ENCODE peak calls at places on chromosome 2, in five cellular contexts. One of them, this sample, is unnamed.

GRCh38 chr2:176039375-176039774 is 37.3 kb upstream of the LNPK start:
- DNase-seq in HCT116: no peak
- DNase-seq in GM13976: no peak
- DNase-seq in heart left ventricle: no peak
- DNase-seq in CD14-positive monocyte: no peak
- DNase-seq in this sample: no peak

GRCh38 chr2:197993830-197994229 is 189.4 kb downstream of the PLCL1 start:
- DNase-seq in HCT116: no peak
- DNase-seq in GM13976: no peak
- DNase-seq in heart left ventricle: no peak
- DNase-seq in CD14-positive monocyte: no peak
- DNase-seq in this sample: no peak

GRCh38 chr2:127082974-127083373 is 24.0 kb downstream of the BIN1 start:
- DNase-seq in HCT116: no peak
- DNase-seq in GM13976: no peak
- DNase-seq in heart left ventricle: no peak
- DNase-seq in CD14-positive monocyte: no peak
- DNase-seq in this sample: no peak

GRCh38 chr2:185456517-185456916 is 282.1 kb upstream of the FSIP2 start:
- DNase-seq in HCT116: no peak
- DNase-seq in GM13976: no peak
- DNase-seq in heart left ventricle: no peak
- DNase-seq in CD14-positive monocyte: no peak
- DNase-seq in this sample: peak

GRCh38 chr2:138948070-138948539 is 167.9 kb upstream of the NXPH2 start:
- DNase-seq in HCT116: peak
- DNase-seq in GM13976: peak
- DNase-seq in heart left ventricle: no peak
- DNase-seq in CD14-positive monocyte: no peak
- DNase-seq in this sample: peak

GRCh38 chr2:131580187-131580586 is 52.5 kb downstream of the CCDC74A start:
- DNase-seq in HCT116: peak
- DNase-seq in GM13976: no peak
- DNase-seq in heart left ventricle: no peak
- DNase-seq in CD14-positive monocyte: no peak
- DNase-seq in this sample: no peak

GRCh38 chr2:217157581-217157980 is 297.7 kb upstream of the TNP1 start:
- DNase-seq in HCT116: no peak
- DNase-seq in GM13976: no peak
- DNase-seq in heart left ventricle: no peak
- DNase-seq in CD14-positive monocyte: no peak
- DNase-seq in this sample: no peak

GRCh38 chr2:12716250-12717190 is at the start of gene TRIB2:
- DNase-seq in HCT116: peak
- DNase-seq in GM13976: peak
- DNase-seq in heart left ventricle: peak
- DNase-seq in CD14-positive monocyte: no peak
- DNase-seq in this sample: no peak

GRCh38 chr2:231960810-231961348 is 634 bp upstream of the DIS3L2 start:
- DNase-seq in HCT116: no peak
- DNase-seq in GM13976: no peak
- DNase-seq in heart left ventricle: no peak
- DNase-seq in CD14-positive monocyte: no peak
- DNase-seq in this sample: no peak

GRCh38 chr2:134086594-134087219 is 167.2 kb upstream of the MGAT5 start:
- DNase-seq in HCT116: no peak
- DNase-seq in GM13976: no peak
- DNase-seq in heart left ventricle: no peak
- DNase-seq in CD14-positive monocyte: no peak
- DNase-seq in this sample: no peak

GRCh38 chr2:80054339-80054675 is 250.2 kb downstream of the LRRTM1 start:
- DNase-seq in HCT116: no peak
- DNase-seq in GM13976: no peak
- DNase-seq in heart left ventricle: no peak
- DNase-seq in CD14-positive monocyte: no peak
- DNase-seq in this sample: no peak

GRCh38 chr2:216696321-216696720 is 972 bp upstream of the IGFBP5 start:
- DNase-seq in HCT116: no peak
- DNase-seq in GM13976: no peak
- DNase-seq in heart left ventricle: no peak
- DNase-seq in CD14-positive monocyte: no peak
- DNase-seq in this sample: no peak

GRCh38 chr2:24075915-24076848 is at the start of gene SF3B6:
- DNase-seq in HCT116: peak
- DNase-seq in GM13976: peak
- DNase-seq in heart left ventricle: peak
- DNase-seq in CD14-positive monocyte: peak
- DNase-seq in this sample: peak

GRCh38 chr2:172293952-172294351 is 133.4 kb upstream of the ITGA6 start:
- DNase-seq in HCT116: no peak
- DNase-seq in GM13976: no peak
- DNase-seq in heart left ventricle: no peak
- DNase-seq in CD14-positive monocyte: peak
- DNase-seq in this sample: no peak

GRCh38 chr2:206158563-206159345 is 490 bp downstream of the NDUFS1 start:
- DNase-seq in HCT116: no peak
- DNase-seq in GM13976: no peak
- DNase-seq in heart left ventricle: no peak
- DNase-seq in CD14-positive monocyte: no peak
- DNase-seq in this sample: no peak

GRCh38 chr2:110679337-110679707 is 1.5 kb upstream of the BUB1 start:
- DNase-seq in HCT116: no peak
- DNase-seq in GM13976: no peak
- DNase-seq in heart left ventricle: no peak
- DNase-seq in CD14-positive monocyte: no peak
- DNase-seq in this sample: no peak

GRCh38 chr2:96537066-96537733 is 648 bp downstream of the ARID5A start:
- DNase-seq in HCT116: no peak
- DNase-seq in GM13976: peak
- DNase-seq in heart left ventricle: peak
- DNase-seq in CD14-positive monocyte: peak
- DNase-seq in this sample: no peak

GRCh38 chr2:233912799-233913423 is 4.3 kb upstream of the TRPM8 start:
- DNase-seq in HCT116: no peak
- DNase-seq in GM13976: no peak
- DNase-seq in heart left ventricle: no peak
- DNase-seq in CD14-positive monocyte: no peak
- DNase-seq in this sample: no peak

GRCh38 chr2:979286-979928 is 28.8 kb downstream of the SNTG2 start:
- DNase-seq in HCT116: no peak
- DNase-seq in GM13976: no peak
- DNase-seq in heart left ventricle: no peak
- DNase-seq in CD14-positive monocyte: no peak
- DNase-seq in this sample: no peak

GRCh38 chr2:238158807-238159539 is at the start of gene ERFE:
- DNase-seq in HCT116: no peak
- DNase-seq in GM13976: peak
- DNase-seq in heart left ventricle: no peak
- DNase-seq in CD14-positive monocyte: no peak
- DNase-seq in this sample: no peak

GRCh38 chr2:96430394-96430988 is 74.7 kb downstream of the NEURL3 start:
- DNase-seq in HCT116: no peak
- DNase-seq in GM13976: no peak
- DNase-seq in heart left ventricle: no peak
- DNase-seq in CD14-positive monocyte: no peak
- DNase-seq in this sample: no peak

GRCh38 chr2:236061899-236062298 is 106.3 kb downstream of the GBX2 start:
- DNase-seq in HCT116: no peak
- DNase-seq in GM13976: no peak
- DNase-seq in heart left ventricle: no peak
- DNase-seq in CD14-positive monocyte: no peak
- DNase-seq in this sample: no peak

GRCh38 chr2:44934024-44934423 is 7.5 kb upstream of the SIX3 start:
- DNase-seq in HCT116: no peak
- DNase-seq in GM13976: no peak
- DNase-seq in heart left ventricle: no peak
- DNase-seq in CD14-positive monocyte: no peak
- DNase-seq in this sample: no peak

GRCh38 chr2:4674007-4674406 is 970.6 kb downstream of the DCDC2C start:
- DNase-seq in HCT116: no peak
- DNase-seq in GM13976: no peak
- DNase-seq in heart left ventricle: no peak
- DNase-seq in CD14-positive monocyte: no peak
- DNase-seq in this sample: no peak

GRCh38 chr2:184562532-184562931 is 35.8 kb upstream of the ZNF804A start:
- DNase-seq in HCT116: no peak
- DNase-seq in GM13976: no peak
- DNase-seq in heart left ventricle: no peak
- DNase-seq in CD14-positive monocyte: peak
- DNase-seq in this sample: no peak

DNA sequence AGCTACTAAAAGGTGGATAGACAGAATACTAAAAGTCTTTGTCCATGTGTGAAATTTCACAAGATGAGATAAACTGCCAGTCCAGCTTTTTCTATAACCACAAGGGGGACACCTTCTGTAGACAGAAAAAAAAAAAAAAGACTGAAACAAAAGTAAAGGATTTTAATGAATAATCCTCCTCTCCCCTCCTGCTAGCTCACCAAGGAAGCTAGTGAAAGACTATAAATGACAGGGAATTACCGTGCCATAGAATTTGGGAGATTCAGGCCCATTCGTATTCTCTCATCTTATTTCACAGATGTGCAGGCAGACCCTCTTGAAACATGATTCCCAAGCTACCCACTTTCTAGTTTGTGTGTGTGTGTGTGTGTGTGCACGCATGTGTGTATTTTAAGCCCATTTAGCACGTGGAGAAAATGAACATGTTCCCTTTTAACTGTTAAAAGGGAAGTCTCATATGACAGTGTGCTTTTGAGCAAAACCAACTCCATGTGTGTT is 36.3 kb upstream of the SLC8A1 start:
- DNase-seq in HCT116: peak
- DNase-seq in GM13976: no peak
- DNase-seq in heart left ventricle: no peak
- DNase-seq in CD14-positive monocyte: no peak
- DNase-seq in this sample: peak
- TF ChIP-seq CTCF in HCT116: peak
- TF ChIP-seq CTCF in GM13976: no peak
- TF ChIP-seq CTCF in heart left ventricle: peak
- TF ChIP-seq CTCF in CD14-positive monocyte: peak
- TF ChIP-seq CTCF in this sample: peak

GRCh38 chr2:18741888-18742287 is 152.5 kb upstream of the NT5C1B start:
- DNase-seq in HCT116: no peak
- DNase-seq in GM13976: no peak
- DNase-seq in heart left ventricle: peak
- DNase-seq in CD14-positive monocyte: no peak
- DNase-seq in this sample: no peak

GRCh38 chr2:18740428-18740827 is 151.1 kb upstream of the NT5C1B start:
- DNase-seq in HCT116: no peak
- DNase-seq in GM13976: no peak
- DNase-seq in heart left ventricle: peak
- DNase-seq in CD14-positive monocyte: no peak
- DNase-seq in this sample: no peak

GRCh38 chr2:18745431-18746272 is 156.3 kb upstream of the NT5C1B start:
- DNase-seq in HCT116: no peak
- DNase-seq in GM13976: no peak
- DNase-seq in heart left ventricle: no peak
- DNase-seq in CD14-positive monocyte: no peak
- DNase-seq in this sample: no peak

GRCh38 chr2:18742382-18742781 is 153.0 kb upstream of the NT5C1B start:
- DNase-seq in HCT116: no peak
- DNase-seq in GM13976: no peak
- DNase-seq in heart left ventricle: peak
- DNase-seq in CD14-positive monocyte: no peak
- DNase-seq in this sample: no peak
- TF ChIP-seq CTCF in HCT116: no peak
- TF ChIP-seq CTCF in GM13976: no peak
- TF ChIP-seq CTCF in heart left ventricle: peak
- TF ChIP-seq CTCF in CD14-positive monocyte: no peak
- TF ChIP-seq CTCF in this sample: no peak

DNA sequence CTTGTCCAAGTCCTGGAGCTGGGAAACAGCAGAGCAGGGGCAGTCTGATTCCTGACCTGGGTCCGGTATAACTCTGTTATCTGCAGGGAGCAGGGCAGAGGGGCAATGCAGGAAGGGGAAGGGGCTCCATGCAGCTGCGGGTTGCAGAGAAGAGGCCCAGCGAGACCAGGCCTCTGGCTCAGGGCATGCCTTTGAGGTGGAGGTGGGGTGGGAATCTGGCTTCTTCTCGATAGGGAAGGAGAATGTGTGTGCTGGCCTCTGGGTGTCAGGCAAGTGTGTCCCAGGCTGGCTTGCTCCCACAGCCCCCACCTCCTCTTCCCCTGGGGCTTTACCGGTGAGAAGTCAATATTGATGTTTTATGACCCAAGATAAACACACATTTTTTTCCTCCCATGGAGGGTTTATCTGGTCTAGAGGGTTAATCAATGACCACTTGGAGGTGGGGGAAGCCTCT is 187.1 kb upstream of the HAAO start:
- DNase-seq in HCT116: no peak
- DNase-seq in GM13976: no peak
- DNase-seq in heart left ventricle: no peak
- DNase-seq in CD14-positive monocyte: peak
- DNase-seq in this sample: no peak
- TF ChIP-seq CTCF in HCT116: no peak
- TF ChIP-seq CTCF in GM13976: no peak
- TF ChIP-seq CTCF in heart left ventricle: no peak
- TF ChIP-seq CTCF in CD14-positive monocyte: no peak
- TF ChIP-seq CTCF in this sample: no peak

DNA sequence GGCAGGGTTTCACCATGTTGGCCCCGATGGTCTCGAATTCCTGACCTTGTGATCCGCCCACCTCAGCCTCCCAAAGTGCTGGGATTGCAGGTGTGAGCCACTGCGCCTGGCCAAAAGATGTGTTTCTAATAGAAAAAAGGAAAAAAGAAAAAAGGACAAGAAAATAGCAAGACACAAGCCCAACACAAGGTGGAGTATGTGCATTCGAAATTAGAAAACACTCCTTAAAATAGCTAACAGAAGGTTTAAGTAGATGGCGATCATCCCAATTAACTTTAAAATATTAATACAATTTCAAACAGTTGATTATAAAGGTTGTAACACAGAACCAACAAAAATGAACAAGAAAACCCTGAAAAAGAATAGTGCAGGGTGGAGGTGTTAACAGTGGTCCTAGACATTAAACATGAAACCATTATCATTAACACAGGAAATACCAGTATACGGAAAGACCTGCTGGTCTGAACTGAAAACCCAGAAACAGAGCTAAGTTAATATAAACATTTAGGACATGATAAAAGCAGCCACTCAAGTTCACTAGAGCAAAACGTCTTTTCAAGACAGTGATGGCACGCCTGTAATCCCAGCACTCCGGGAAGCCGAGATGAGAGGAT is 57.9 kb downstream of the HDLBP start:
- DNase-seq in HCT116: no peak
- DNase-seq in GM13976: no peak
- DNase-seq in heart left ventricle: no peak
- DNase-seq in CD14-positive monocyte: no peak
- DNase-seq in this sample: no peak
- TF ChIP-seq CTCF in HCT116: no peak
- TF ChIP-seq CTCF in GM13976: no peak
- TF ChIP-seq CTCF in heart left ventricle: no peak
- TF ChIP-seq CTCF in CD14-positive monocyte: no peak
- TF ChIP-seq CTCF in this sample: no peak

DNA sequence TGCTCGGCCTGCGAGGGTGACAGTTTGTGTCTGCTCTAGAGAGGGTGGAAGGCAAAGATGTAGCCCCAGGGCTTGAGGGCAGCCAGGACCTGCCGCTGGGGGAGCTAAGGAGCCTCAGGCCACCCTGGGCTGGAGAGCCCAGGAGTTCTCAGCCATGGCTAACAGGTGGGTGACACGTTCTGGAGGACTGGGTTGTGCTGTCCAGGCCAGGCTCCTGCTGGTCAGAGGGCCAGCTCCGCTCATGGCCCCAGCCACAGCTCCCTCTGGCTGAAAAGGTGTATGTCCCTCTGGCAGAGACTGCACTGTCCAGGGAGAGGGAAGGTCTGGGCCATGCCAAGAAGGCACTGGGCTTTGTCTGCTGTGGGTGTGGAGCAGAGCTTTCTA is 19.2 kb downstream of the TMEM185B start:
- DNase-seq in HCT116: no peak
- DNase-seq in GM13976: no peak
- DNase-seq in heart left ventricle: no peak
- DNase-seq in CD14-positive monocyte: no peak
- DNase-seq in this sample: no peak
- TF ChIP-seq CTCF in HCT116: no peak
- TF ChIP-seq CTCF in GM13976: peak
- TF ChIP-seq CTCF in heart left ventricle: no peak
- TF ChIP-seq CTCF in CD14-positive monocyte: no peak
- TF ChIP-seq CTCF in this sample: peak

This sample was measured in HFF-Myc.